ENCODE peak calls at places on chromosomes 1 and 21, in four cellular contexts. One of them, this sample, is unnamed.

GRCh38 chr1:38026592-38027200 is 14.2 kb downstream of the UTP11 start:
- DNase-seq in K562: peak
- DNase-seq in GM12878: no peak
- DNase-seq in H1: no peak
- DNase-seq in this sample: no peak

GRCh38 chr21:45161039-45161945 is 86.9 kb downstream of the ADARB1 start:
- DNase-seq in H1: no peak
- DNase-seq in GM12878: no peak
- DNase-seq in K562: no peak
- DNase-seq in this sample: no peak

GRCh38 chr1:205980182-205980830 is 22.9 kb downstream of the RAB7B start:
- DNase-seq in H1: no peak
- DNase-seq in GM12878: no peak
- DNase-seq in K562: no peak
- DNase-seq in this sample: no peak

GRCh38 chr1:168390261-168390660 is 109.6 kb downstream of the TBX19 start:
- DNase-seq in GM12878: no peak
- DNase-seq in K562: no peak
- DNase-seq in H1: no peak
- DNase-seq in this sample: no peak

GRCh38 chr1:62407398-62408009 is 29.3 kb upstream of the USP1 start:
- DNase-seq in K562: peak
- DNase-seq in H1: no peak
- DNase-seq in GM12878: no peak
- DNase-seq in this sample: peak

GRCh38 chr1:2042830-2043773 is 7.1 kb upstream of the PRKCZ start:
- DNase-seq in H1: no peak
- DNase-seq in K562: no peak
- DNase-seq in GM12878: no peak
- DNase-seq in this sample: peak

GRCh38 chr1:1330366-1331067 is 563 bp upstream of the TAS1R3 start:
- DNase-seq in GM12878: no peak
- DNase-seq in H1: no peak
- DNase-seq in K562: no peak
- DNase-seq in this sample: no peak

GRCh38 chr1:243263824-243264223 is 8.0 kb downstream of the SDCCAG8 start:
- DNase-seq in K562: no peak
- DNase-seq in GM12878: no peak
- DNase-seq in H1: no peak
- DNase-seq in this sample: no peak

GRCh38 chr1:16888806-16889178 is 7.0 kb upstream of the RNU1-2 start:
- DNase-seq in H1: no peak
- DNase-seq in K562: no peak
- DNase-seq in GM12878: no peak
- DNase-seq in this sample: no peak

GRCh38 chr1:2314297-2314802 is 77.0 kb downstream of the MORN1 start:
- DNase-seq in K562: no peak
- DNase-seq in H1: peak
- DNase-seq in GM12878: no peak
- DNase-seq in this sample: peak

GRCh38 chr1:75614455-75615379 is 3.8 kb upstream of the SLC44A5 start:
- DNase-seq in H1: peak
- DNase-seq in K562: peak
- DNase-seq in GM12878: no peak
- DNase-seq in this sample: peak

GRCh38 chr1:59076612-59077011 is 220.3 kb upstream of the FGGY start:
- DNase-seq in GM12878: no peak
- DNase-seq in K562: peak
- DNase-seq in H1: no peak
- DNase-seq in this sample: no peak

GRCh38 chr1:237226177-237226944 is 184.4 kb downstream of the RYR2 start:
- DNase-seq in GM12878: no peak
- DNase-seq in H1: no peak
- DNase-seq in K562: no peak
- DNase-seq in this sample: no peak
- TF ChIP-seq CREB1 in GM12878: no peak
- TF ChIP-seq CREB1 in H1: no peak
- TF ChIP-seq CREB1 in K562: no peak
- TF ChIP-seq CREB1 in this sample: no peak

GRCh38 chr1:232425421-232425820 is 204.5 kb downstream of the SIPA1L2 start:
- DNase-seq in H1: no peak
- DNase-seq in K562: no peak
- DNase-seq in GM12878: no peak
- DNase-seq in this sample: no peak
- TF ChIP-seq RAD21 in H1: no peak
- TF ChIP-seq RAD21 in K562: no peak
- TF ChIP-seq RAD21 in GM12878: no peak
- TF ChIP-seq RAD21 in this sample: no peak

GRCh38 chr21:33069645-33069993 is 322 bp upstream of the OLIG1 start:
- DNase-seq in H1: no peak
- DNase-seq in K562: no peak
- DNase-seq in GM12878: no peak
- DNase-seq in this sample: no peak

GRCh38 chr21:33069243-33069642 is 698 bp upstream of the OLIG1 start:
- DNase-seq in K562: no peak
- DNase-seq in GM12878: no peak
- DNase-seq in H1: no peak
- DNase-seq in this sample: no peak

GRCh38 chr21:33069994-33070811 is at the start of gene OLIG1:
- DNase-seq in GM12878: no peak
- DNase-seq in K562: no peak
- DNase-seq in H1: peak
- DNase-seq in this sample: no peak

GRCh38 chr21:33071878-33072306 is 2.0 kb downstream of the OLIG1 start:
- DNase-seq in H1: peak
- DNase-seq in GM12878: no peak
- DNase-seq in K562: no peak
- DNase-seq in this sample: no peak

DNA sequence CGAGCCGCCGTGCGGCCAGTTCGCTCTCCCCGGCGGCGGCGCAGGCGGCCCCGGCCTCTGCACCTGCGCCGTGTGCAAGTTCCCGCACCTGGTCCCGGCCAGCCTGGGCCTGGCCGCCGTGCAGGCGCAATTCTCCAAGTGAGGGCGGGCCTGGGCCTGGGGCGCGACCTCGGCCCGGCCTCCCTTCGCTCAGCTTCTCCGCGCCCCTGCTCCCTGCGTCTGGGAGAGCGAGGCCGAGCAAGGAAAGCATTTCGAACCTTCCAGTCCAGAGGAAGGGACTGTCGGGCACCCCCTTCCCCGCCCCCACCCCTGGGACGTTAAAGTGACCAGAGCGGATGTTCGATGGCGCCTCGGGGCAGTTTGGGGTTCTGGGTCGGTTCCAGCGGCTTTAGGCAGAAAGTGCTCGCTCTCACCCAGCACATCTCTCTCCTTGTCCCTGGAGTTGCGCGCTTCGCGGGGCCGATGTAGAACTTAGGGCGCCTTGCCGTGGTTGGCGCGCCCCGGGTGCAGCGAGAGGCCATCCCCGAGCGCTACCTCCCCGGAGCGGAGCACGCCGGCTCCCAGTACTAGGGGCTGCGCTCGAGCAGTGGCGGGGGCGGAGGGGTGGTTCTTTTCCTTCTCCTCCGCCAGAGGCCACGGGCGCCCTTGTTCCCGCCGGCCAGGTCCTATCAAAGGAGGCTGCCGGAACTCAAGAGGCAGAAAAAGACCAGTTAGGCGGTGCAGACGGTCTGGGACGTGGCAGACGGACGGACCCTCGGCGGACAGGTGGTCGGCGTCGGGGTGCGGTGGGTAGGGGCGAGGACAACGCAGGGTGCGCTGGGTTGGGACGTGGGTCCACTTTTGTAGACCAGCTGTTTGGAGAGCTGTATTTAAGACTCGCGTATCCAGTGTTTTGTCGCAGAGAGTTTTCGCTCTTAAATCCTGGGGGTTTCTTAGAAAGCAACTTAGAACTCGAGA is 1.3 kb downstream of the OLIG1 start:
- DNase-seq in K562: no peak
- DNase-seq in H1: peak
- DNase-seq in GM12878: no peak
- DNase-seq in this sample: no peak
- TF ChIP-seq CREB1 in K562: no peak
- TF ChIP-seq CREB1 in H1: no peak
- TF ChIP-seq CREB1 in GM12878: no peak
- TF ChIP-seq CREB1 in this sample: no peak

GRCh38 chr1:183110466-183110865 is 75.6 kb upstream of the LAMC2 start:
- DNase-seq in K562: no peak
- DNase-seq in GM12878: no peak
- DNase-seq in H1: no peak
- DNase-seq in this sample: no peak
- TF ChIP-seq RAD21 in K562: no peak
- TF ChIP-seq RAD21 in GM12878: no peak
- TF ChIP-seq RAD21 in H1: no peak
- TF ChIP-seq RAD21 in this sample: no peak

GRCh38 chr1:53398091-53398490 is 61.1 kb upstream of the DMRTB1 start:
- DNase-seq in H1: no peak
- DNase-seq in K562: no peak
- DNase-seq in GM12878: no peak
- DNase-seq in this sample: no peak

GRCh38 chr1:53395671-53396215 is 63.5 kb upstream of the DMRTB1 start:
- DNase-seq in GM12878: no peak
- DNase-seq in K562: no peak
- DNase-seq in H1: no peak
- DNase-seq in this sample: no peak

GRCh38 chr1:53394306-53394705 is 64.9 kb upstream of the DMRTB1 start:
- DNase-seq in K562: no peak
- DNase-seq in H1: no peak
- DNase-seq in GM12878: no peak
- DNase-seq in this sample: no peak

GRCh38 chr1:53398585-53399365 is 60.4 kb upstream of the DMRTB1 start:
- DNase-seq in K562: no peak
- DNase-seq in H1: no peak
- DNase-seq in GM12878: no peak
- DNase-seq in this sample: no peak

DNA sequence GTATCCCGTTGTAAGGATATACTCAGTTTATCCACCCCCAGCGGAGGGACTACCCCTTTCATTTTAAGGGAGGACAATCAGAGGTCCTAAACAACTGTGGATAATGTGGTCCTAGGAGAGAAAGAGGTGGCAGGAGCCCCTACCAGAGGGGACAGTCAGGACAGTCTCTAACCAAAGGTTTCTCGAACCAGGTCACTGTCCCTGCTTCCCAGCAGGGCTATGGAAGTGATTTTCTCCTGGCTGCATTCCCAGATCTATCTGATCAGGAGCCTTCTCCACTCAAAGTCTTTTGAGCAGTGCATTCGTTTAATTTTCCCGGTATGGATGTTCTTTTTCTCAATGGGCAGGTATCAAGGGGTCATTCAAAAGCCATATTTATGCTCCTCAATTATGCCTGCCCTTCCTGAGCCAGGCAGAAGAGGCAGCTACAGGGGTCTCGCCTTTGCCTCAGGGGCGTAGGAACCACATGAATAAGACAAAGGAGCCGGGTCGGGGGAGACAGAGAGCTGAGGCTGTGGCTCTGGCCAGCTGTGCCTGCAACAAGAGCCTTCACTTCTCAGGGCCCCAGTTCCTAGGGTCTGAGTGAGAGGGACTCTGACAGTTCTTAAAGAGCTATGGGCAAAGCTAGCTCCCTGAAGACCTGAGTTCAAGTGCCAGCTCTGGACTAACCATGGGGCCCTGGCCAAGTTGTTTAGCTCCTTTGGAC is 62.5 kb upstream of the DMRTB1 start:
- DNase-seq in H1: no peak
- DNase-seq in K562: no peak
- DNase-seq in GM12878: no peak
- DNase-seq in this sample: no peak
- TF ChIP-seq CREB1 in H1: no peak
- TF ChIP-seq CREB1 in K562: no peak
- TF ChIP-seq CREB1 in GM12878: no peak
- TF ChIP-seq CREB1 in this sample: no peak

DNA sequence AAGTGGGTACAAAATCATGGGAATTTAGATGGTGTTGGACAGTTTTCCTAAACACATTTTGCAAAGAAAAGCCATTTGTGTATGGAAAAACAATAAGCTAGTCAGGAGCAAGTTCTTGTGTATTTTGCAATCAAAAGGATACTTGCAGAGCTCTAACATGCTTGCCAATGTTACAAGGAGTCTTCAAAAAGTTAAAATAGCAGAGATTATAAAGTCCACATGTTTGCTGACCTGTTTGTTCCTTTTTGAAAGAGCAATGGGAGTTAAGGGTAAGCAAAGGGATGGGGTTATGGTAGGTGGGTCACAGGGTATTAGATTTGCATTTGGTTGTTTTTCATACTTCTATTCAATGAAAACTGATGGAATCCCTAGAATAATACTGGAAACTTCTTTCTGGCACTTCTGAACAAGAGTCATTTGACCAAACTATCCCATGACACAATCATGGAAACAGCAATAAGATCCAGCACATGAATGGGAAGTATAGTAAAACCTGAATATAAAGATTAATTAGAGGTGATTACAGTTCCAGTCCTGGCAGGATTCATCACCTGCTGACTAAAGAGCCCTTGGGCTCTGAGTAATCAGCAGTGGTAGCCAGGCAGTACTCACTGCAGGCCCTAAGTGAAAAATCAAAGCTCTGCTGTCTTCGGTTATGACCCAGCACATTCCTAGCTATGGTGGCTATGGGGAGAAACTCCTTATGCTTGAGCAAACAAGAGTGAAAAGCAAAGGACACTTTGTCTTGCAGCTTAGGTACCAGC is 27.1 kb upstream of the ZC3H11B start:
- DNase-seq in K562: no peak
- DNase-seq in GM12878: no peak
- DNase-seq in H1: no peak
- DNase-seq in this sample: no peak
- TF ChIP-seq RAD21 in K562: no peak
- TF ChIP-seq RAD21 in GM12878: no peak
- TF ChIP-seq RAD21 in H1: no peak
- TF ChIP-seq RAD21 in this sample: no peak

This sample was measured in HepG2.